ENCODE peak calls at places on chromosomes 13 and 19, in ten cellular contexts. Z, A, O, G, Q, S, V, K, U and W are unnamed samples.

GRCh38 chr19:3976495-3977241 is 5.8 kb upstream of the DAPK3 start:
- DNase-seq in Z (peak; percentile 81), A (peak; percentile 31), O (no peak), G (peak; percentile 64), Q (no peak), S (peak; percentile 6), V (no peak), K (peak; percentile 25), U (peak; percentile 19), W (peak; percentile 47)

GRCh38 chr19:11995174-11995573 is 30.3 kb downstream of the ZNF763 start:
- DNase-seq in Z (peak; percentile 79), A (peak; percentile 44), O (no peak), G (no peak), Q (no peak), S (no peak), V (no peak), K (no peak), U (no peak), W (peak; percentile 49)

GRCh38 chr13:99979453-99980200 is 2.0 kb upstream of the ZIC2 start:
- DNase-seq in Z (no peak), A (no peak), O (no peak), G (no peak), Q (peak; percentile 14), S (no peak), V (no peak), K (peak; percentile 16), U (peak; percentile 56), W (peak; percentile 81)

GRCh38 chr19:34677386-34678084 is at the start of gene ZNF302:
- DNase-seq in Z (peak; percentile 99), A (peak; percentile 97), O (peak; percentile 98), G (peak; percentile 96), Q (peak; percentile 96), S (peak; percentile 94), V (peak; percentile 94), K (peak; percentile 95), U (peak; percentile 94), W (peak; percentile 94)

GRCh38 chr13:78993792-78994191 is 334.8 kb upstream of the OBI1 start:
- DNase-seq in Z (no peak), A (no peak), O (no peak), G (no peak), Q (no peak), S (no peak), V (no peak), K (no peak), U (no peak), W (no peak)

GRCh38 chr19:5124111-5124855 is 155.4 kb downstream of the KDM4B start:
- DNase-seq in Z (no peak), A (no peak), O (no peak), G (no peak), Q (no peak), S (no peak), V (no peak), K (no peak), U (no peak), W (no peak)

GRCh38 chr13:75689686-75690085 is 53.6 kb downstream of the LMO7 start:
- DNase-seq in Z (no peak), A (peak; percentile 45), O (no peak), G (no peak), Q (no peak), S (no peak), V (no peak), K (no peak), U (no peak), W (no peak)

GRCh38 chr13:42883771-42884170 is 102.4 kb downstream of the FAM216B start:
- DNase-seq in Z (peak; percentile 76), A (peak; percentile 18), O (no peak), G (no peak), Q (no peak), S (no peak), V (peak; percentile 25), K (no peak), U (peak; percentile 61), W (peak; percentile 27)

GRCh38 chr13:27643334-27644158 is 21.9 kb downstream of the POLR1D start:
- DNase-seq in Z (no peak), A (no peak), O (no peak), G (no peak), Q (no peak), S (no peak), V (peak; percentile 34), K (no peak), U (no peak), W (no peak)

GRCh38 chr19:29502581-29502850 is 23.3 kb upstream of the VSTM2B start:
- DNase-seq in Z (no peak), A (no peak), O (no peak), G (no peak), Q (no peak), S (no peak), V (no peak), K (no peak), U (no peak), W (no peak)

GRCh38 chr19:16042533-16043085 is 33.7 kb upstream of the TPM4 start:
- DNase-seq in Z (no peak), A (no peak), O (no peak), G (no peak), Q (no peak), S (no peak), V (no peak), K (no peak), U (peak; percentile 6), W (no peak)

GRCh38 chr19:28883241-28883693 is 329.7 kb downstream of the UQCRFS1 start:
- DNase-seq in Z (peak; percentile 40), A (peak; percentile 2), O (no peak), G (peak; percentile 41), Q (no peak), S (no peak), V (no peak), K (peak; percentile 44), U (no peak), W (peak; percentile 52)

GRCh38 chr19:54207908-54208783 is 7.5 kb downstream of the RPS9 start:
- DNase-seq in Z (peak; percentile 100), A (peak; percentile 77), O (peak; percentile 87), G (peak; percentile 81), Q (peak; percentile 71), S (peak; percentile 42), V (no peak), K (peak; percentile 62), U (no peak), W (peak; percentile 64)

GRCh38 chr13:97133955-97134354 is 88.2 kb upstream of the MBNL2 start:
- DNase-seq in Z (no peak), A (no peak), O (no peak), G (no peak), Q (no peak), S (no peak), V (no peak), K (no peak), U (no peak), W (no peak)

DNA sequence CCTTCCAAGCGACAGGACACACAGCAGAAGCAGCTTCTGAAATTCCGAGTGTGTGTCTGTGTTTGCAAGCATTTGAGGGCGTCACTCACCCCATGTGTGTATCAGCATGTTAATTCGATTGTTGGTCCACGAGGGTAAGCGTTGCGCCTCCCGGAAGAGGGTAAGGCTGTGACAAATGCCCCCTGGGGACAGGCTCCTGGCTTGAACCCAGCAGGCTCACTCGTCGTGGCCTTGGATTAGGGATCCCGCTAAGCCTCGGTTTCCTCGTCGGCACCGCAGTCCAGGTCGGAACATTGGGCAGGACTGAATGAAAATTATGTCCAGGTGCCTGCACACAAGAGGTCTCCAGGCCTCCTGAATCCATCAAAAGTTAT is 606 bp upstream of the STXBP2 start:
- DNase-seq in Z (no peak), A (no peak), O (no peak), G (no peak), Q (no peak), S (no peak), V (no peak), K (no peak), U (no peak), W (no peak)
- H3K4me3 ChIP-seq in Z (no peak overlapping the region), A (no peak overlapping the region), O (peak overlapping the region; percentile 61), G (no peak overlapping the region), Q (peak overlapping the region; percentile 61), S (peak overlapping the region; percentile 42), V (no peak overlapping the region), K (peak overlapping the region; percentile 61), U (no peak overlapping the region), W (no peak overlapping the region)

DNA sequence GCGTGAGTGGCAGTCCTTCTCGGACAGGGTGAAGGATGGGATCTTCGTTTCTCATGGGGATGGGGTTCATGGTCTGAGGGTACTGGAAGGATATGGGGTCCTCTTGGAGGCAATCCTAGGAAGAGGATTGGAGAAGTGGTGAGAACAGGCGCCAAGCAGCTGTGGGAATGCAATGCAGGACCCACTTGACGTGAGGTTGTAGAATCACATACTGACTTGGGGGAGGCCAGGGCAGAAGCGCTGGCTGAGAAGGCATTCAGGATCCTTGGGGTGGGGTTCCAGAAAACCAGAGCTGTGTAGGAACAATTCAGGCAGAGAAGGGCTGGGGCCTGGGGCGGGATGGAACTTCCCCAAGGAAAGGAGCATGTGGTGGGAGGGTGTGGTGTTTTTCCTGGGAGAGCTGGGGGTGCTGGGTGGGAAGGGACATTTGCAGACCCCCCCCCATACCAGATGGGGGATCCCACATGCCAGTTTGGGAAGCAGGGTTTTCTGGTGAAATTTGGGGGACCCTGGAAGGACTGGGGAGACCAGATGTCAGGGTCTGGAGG is 852 bp downstream of the KLK1 start:
- DNase-seq in Z (no peak), A (no peak), O (no peak), G (no peak), Q (no peak), S (no peak), V (no peak), K (no peak), U (no peak), W (no peak)
- H3K27me3 ChIP-seq in Z (peaks cover 76% of the 10 kb centered on the region), A (peaks cover 16% of the 10 kb centered on the region), O (peaks cover 66% of the 10 kb centered on the region), G (peaks cover 68% of the 10 kb centered on the region), Q (peaks cover 15% of the 10 kb centered on the region), S (peaks cover 27% of the 10 kb centered on the region), V (no peaks in the 10 kb centered on the region), K (peaks cover 69% of the 10 kb centered on the region), U (peaks cover 50% of the 10 kb centered on the region), W (peaks cover 43% of the 10 kb centered on the region)

GRCh38 chr19:32638625-32639024 is 36.4 kb downstream of the ANKRD27 start:
- DNase-seq in Z (no peak), A (no peak), O (no peak), G (no peak), Q (no peak), S (no peak), V (no peak), K (no peak), U (no peak), W (no peak)

GRCh38 chr19:32642771-32643170 is 32.2 kb downstream of the ANKRD27 start:
- DNase-seq in Z (no peak), A (no peak), O (peak; percentile 84), G (no peak), Q (no peak), S (peak; percentile 75), V (no peak), K (no peak), U (no peak), W (no peak)

DNA sequence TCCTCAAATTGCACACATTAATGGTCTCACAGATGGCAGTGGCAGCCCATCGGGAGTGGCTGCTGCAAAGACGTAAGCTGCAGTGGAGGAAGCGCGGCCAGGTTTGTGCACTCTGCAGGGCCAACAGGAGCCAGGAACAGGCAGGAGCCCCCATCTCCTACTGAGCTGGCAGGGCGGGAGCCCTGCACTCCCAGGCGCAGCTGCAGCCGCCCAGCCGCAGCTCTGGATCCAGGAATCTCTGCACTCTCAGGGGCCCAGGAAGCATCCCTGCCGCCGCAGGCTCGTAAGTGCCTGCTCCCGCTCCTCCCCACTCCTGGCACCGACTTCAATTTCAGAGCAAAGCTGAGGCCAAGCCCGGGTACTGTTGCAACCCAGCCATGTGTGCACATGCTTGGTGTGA is 37.5 kb downstream of the ANKRD27 start:
- DNase-seq in Z (no peak), A (no peak), O (no peak), G (no peak), Q (no peak), S (no peak), V (no peak), K (no peak), U (no peak), W (no peak)
- H3K36me3 ChIP-seq in Z (peaks cover 9% of the 10 kb centered on the region), A (peaks cover 11% of the 10 kb centered on the region), O (peaks cover 57% of the 10 kb centered on the region), G (peaks cover 67% of the 10 kb centered on the region), Q (peaks cover 95% of the 10 kb centered on the region), S (peaks cover 25% of the 10 kb centered on the region), V (peaks cover 25% of the 10 kb centered on the region), K (peaks cover 5% of the 10 kb centered on the region), U (peaks cover 24% of the 10 kb centered on the region), W (peaks cover 19% of the 10 kb centered on the region)

GRCh38 chr19:42529248-42529764 is 1.0 kb upstream of the CEACAM1 start:
- DNase-seq in Z (peak; percentile 78), A (peak; percentile 7), O (peak; percentile 89), G (peak; percentile 46), Q (peak; percentile 81), S (peak; percentile 61), V (peak; percentile 44), K (peak; percentile 71), U (peak; percentile 77), W (peak; percentile 85)
- H3K4me3 ChIP-seq in Z (no peak overlapping the region), A (no peak overlapping the region), O (no peak overlapping the region), G (no peak overlapping the region), Q (peak overlapping the region; percentile 2), S (peak overlapping the region; percentile 46), V (no peak overlapping the region), K (peak overlapping the region; percentile 47), U (no peak overlapping the region), W (no peak overlapping the region)